ENCODE peak calls at places on chromosome 5, in five cellular contexts. One of them, this sample, is unnamed.
A peak's percentile ranks its signal among the peaks of the same experiment; 100 is the strongest.

GRCh38 chr5:180315762-180316212 is 23.9 kb upstream of the MAPK9 start:
- DNase-seq in anterior cingulate cortex: peak; percentile 59
- DNase-seq in GOT3: no peak
- DNase-seq in GDM1: peak; percentile 30
- DNase-seq in GM04503: no peak
- DNase-seq in this sample: peak; percentile 68

GRCh38 chr5:159724283-159724682 is 192.0 kb upstream of the ADRA1B start:
- DNase-seq in GDM1: no peak
- DNase-seq in GOT3: no peak
- DNase-seq in GM04503: no peak
- DNase-seq in anterior cingulate cortex: no peak
- DNase-seq in this sample: no peak

GRCh38 chr5:149228610-149229297 is 42.9 kb upstream of the AFAP1L1 start:
- DNase-seq in GOT3: no peak
- DNase-seq in anterior cingulate cortex: no peak
- DNase-seq in GM04503: peak; percentile 58
- DNase-seq in GDM1: no peak
- DNase-seq in this sample: peak; percentile 70

GRCh38 chr5:154118832-154119442 is 71.6 kb upstream of the GALNT10 start:
- DNase-seq in GOT3: no peak
- DNase-seq in GM04503: no peak
- DNase-seq in GDM1: no peak
- DNase-seq in anterior cingulate cortex: no peak
- DNase-seq in this sample: peak; percentile 72

GRCh38 chr5:65151632-65152031 is 330.1 kb downstream of the ADAMTS6 start:
- DNase-seq in GOT3: no peak
- DNase-seq in GM04503: peak; percentile 45
- DNase-seq in anterior cingulate cortex: no peak
- DNase-seq in GDM1: no peak
- DNase-seq in this sample: no peak

GRCh38 chr5:168877132-168877895 is 298.1 kb upstream of the PANK3 start:
- DNase-seq in GM04503: no peak
- DNase-seq in GOT3: no peak
- DNase-seq in GDM1: no peak
- DNase-seq in anterior cingulate cortex: no peak
- DNase-seq in this sample: no peak

GRCh38 chr5:107195996-107196395 is 474.7 kb downstream of the EFNA5 start:
- DNase-seq in GM04503: no peak
- DNase-seq in anterior cingulate cortex: no peak
- DNase-seq in GOT3: no peak
- DNase-seq in GDM1: no peak
- DNase-seq in this sample: no peak

GRCh38 chr5:143826909-143827514 is 15.1 kb downstream of the HMHB1 start:
- DNase-seq in GOT3: no peak
- DNase-seq in GM04503: no peak
- DNase-seq in anterior cingulate cortex: no peak
- DNase-seq in GDM1: no peak
- DNase-seq in this sample: no peak

GRCh38 chr5:169548315-169548714 is 35.3 kb upstream of the SPDL1 start:
- DNase-seq in anterior cingulate cortex: no peak
- DNase-seq in GOT3: no peak
- DNase-seq in GDM1: no peak
- DNase-seq in GM04503: no peak
- DNase-seq in this sample: no peak

GRCh38 chr5:103290846-103291245 is 32.3 kb downstream of the MACIR start:
- DNase-seq in GM04503: no peak
- DNase-seq in GOT3: no peak
- DNase-seq in GDM1: no peak
- DNase-seq in anterior cingulate cortex: no peak
- DNase-seq in this sample: no peak